ENCODE peak calls at places on chromosomes 4 and X, in seven cellular contexts. B is fibroblast of the aortic adventitia, Y is B cell, M is fibroblast of villous mesenchyme, W is GM12865, N is HFF-Myc, U is heart left ventricle. O is an unnamed sample.

GRCh38 chr4:156686120-156686519 is 285.5 kb downstream of the PDGFC start:
- DNase-seq in N (peak), U (no peak), W (no peak), M (peak), Y (no peak), B (peak), O (no peak)

GRCh38 chr4:88177981-88178632 is 19.7 kb upstream of the ABCG2 start:
- DNase-seq in N (peak), U (no peak), M (peak), W (peak), Y (no peak), B (peak), O (no peak)

GRCh38 chr4:123478859-123479345 is 82.3 kb downstream of the SPRY1 start:
- DNase-seq in N (no peak), W (peak), B (peak), M (peak), Y (no peak), U (no peak), O (no peak)

GRCh38 chr4:53520114-53520513 is 71.2 kb downstream of the LNX1 start:
- DNase-seq in Y (no peak), M (no peak), N (no peak), B (no peak), W (no peak), U (no peak), O (no peak)

GRCh38 chrX:30831082-30831481 is 58.0 kb downstream of the TAB3 start:
- DNase-seq in B (no peak), Y (no peak), N (no peak), U (no peak), W (peak), M (no peak), O (no peak)

GRCh38 chrX:110346681-110347080 is 12.0 kb upstream of the RTL9 start:
- DNase-seq in N (no peak), M (peak), Y (no peak), U (peak), W (no peak), B (peak), O (no peak)

GRCh38 chr4:168019019-168019651 is 73.2 kb upstream of the ANXA10 start:
- DNase-seq in N (no peak), M (no peak), Y (no peak), U (no peak), W (no peak), B (peak), O (no peak)

GRCh38 chr4:87117730-87118075 is 102.7 kb downstream of the KLHL8 start:
- DNase-seq in W (no peak), B (no peak), M (no peak), U (no peak), N (no peak), Y (no peak), O (no peak)

GRCh38 chr4:169351860-169352259 is 81.1 kb upstream of the SH3RF1 start:
- DNase-seq in U (peak), B (peak), M (peak), W (peak), Y (no peak), N (no peak), O (no peak)

GRCh38 chr4:186727149-186727976 is 3.7 kb upstream of the FAT1 start:
- DNase-seq in B (no peak), M (no peak), W (no peak), U (no peak), N (no peak), Y (no peak), O (no peak)
- TF ChIP-seq CTCF in B (no peak), M (no peak), W (no peak), U (no peak), N (no peak), Y (no peak), O (no peak)

DNA sequence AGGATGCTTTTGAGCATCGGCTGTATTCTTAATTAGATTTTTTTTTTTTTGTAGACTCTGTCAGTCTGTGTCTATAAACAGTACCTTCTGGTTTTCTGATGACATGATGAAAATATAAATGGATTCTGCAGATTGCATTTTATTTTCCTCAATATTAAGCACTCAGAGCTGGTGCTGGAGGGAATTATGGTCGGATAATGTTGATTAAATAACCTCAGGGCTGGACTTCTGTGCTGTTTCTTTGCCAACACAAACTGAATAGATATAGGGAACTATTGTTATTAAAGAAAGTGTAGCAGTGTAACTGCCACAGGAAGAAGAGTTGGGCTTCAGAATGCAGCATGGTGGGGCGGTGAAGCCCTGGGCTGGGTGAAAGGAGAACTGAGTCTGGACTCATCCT is 57.0 kb upstream of the LIMCH1 start:
- DNase-seq in N (no peak), U (no peak), Y (no peak), M (no peak), B (no peak), W (no peak), O (no peak)
- TF ChIP-seq CTCF in N (no peak), U (no peak), Y (no peak), M (no peak), B (no peak), W (no peak), O (no peak)

DNA sequence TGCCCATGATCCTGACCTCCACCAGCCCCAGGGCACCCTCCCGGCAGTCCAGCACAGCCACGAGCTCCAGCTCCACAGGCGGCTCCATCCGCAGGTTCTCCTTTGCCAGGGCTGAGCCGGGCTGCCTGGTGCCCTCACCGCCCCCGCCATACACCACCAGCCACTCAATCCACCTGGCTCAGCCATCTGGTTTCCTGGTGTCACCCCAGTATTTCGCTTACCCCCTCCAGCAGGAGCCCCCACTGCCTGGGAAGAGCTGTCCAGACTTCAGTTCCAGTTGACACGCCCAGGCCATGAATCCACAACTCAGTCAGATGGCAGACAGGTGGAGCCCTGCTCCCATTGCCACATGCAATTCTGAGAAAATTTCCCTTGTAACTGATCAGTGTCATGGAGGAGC is 3.9 kb downstream of the SHISA3 start:
- DNase-seq in N (no peak), W (no peak), U (no peak), B (no peak), Y (no peak), M (no peak), O (no peak)
- TF ChIP-seq CTCF in N (no peak), W (no peak), U (no peak), B (no peak), Y (no peak), M (no peak), O (peak)

DNA sequence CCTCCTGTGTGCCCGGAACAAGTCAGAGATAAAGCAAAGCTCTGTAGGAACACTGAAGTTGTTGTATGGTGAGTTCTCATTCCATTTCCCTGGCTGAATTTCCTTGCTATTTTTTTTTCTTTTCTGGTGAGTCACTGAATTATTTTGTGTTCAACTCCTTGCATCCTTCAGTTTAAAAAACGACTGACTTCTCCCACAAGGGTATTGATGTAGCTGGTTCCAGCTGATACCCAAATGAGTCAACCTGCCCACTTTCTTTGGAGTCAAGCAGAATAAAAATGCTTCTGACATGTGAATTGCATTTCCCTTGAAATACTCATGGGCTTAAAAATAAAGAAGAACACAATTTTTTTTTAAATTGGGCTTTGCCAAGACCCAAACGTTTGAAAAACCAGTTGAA is 85.5 kb downstream of the SHOX start:
- DNase-seq in Y (no peak), W (no peak), M (no peak), U (no peak), B (no peak), N (no peak), O (no peak)
- TF ChIP-seq CTCF in Y (no peak), W (no peak), M (no peak), U (no peak), B (no peak), N (no peak), O (no peak)